ENCODE peak calls at places on chromosome 12, in ten cellular contexts. R is endothelial cell of umbilical vein; I is lower lobe of right lung; G is CD8-positive, alpha-beta memory T cell; F is aorta; Q is uterus; U is CD8-positive, alpha-beta T cell; E is prostate gland; C is IMR-90; O is adipocyte. N is an unnamed sample.

GRCh38 chr12:50763637-50764115 is at the start of gene ATF1:
- DNase-seq in G (peak; percentile 89), C (peak; percentile 93), E (peak; percentile 87), R (peak; percentile 93), I (peak; percentile 95), F (peak; percentile 94), Q (peak; percentile 90), U (peak; percentile 83), O (peak; percentile 94), N (peak; percentile 91)

GRCh38 chr12:1830981-1831930 is 10.9 kb downstream of the LRTM2 start:
- DNase-seq in R (peak; percentile 68), E (peak; percentile 90), O (peak; percentile 74), U (no peak), C (peak; percentile 64), Q (peak; percentile 36), I (peak; percentile 83), F (peak; percentile 72), G (no peak), N (no peak)

GRCh38 chr12:47744005-47744651 is 14.6 kb downstream of the RAPGEF3 start:
- DNase-seq in E (peak; percentile 85), F (no peak), R (no peak), C (no peak), Q (no peak), O (no peak), G (peak; percentile 39), U (peak; percentile 56), I (peak; percentile 78), N (peak; percentile 48)

GRCh38 chr12:10721654-10722501 is 1.2 kb downstream of the YBX3 start:
- DNase-seq in R (peak; percentile 100), O (peak; percentile 98), Q (peak; percentile 94), E (peak; percentile 96), F (peak; percentile 96), I (peak; percentile 91), G (peak; percentile 86), C (peak; percentile 99), U (peak; percentile 26), N (peak; percentile 60)

GRCh38 chr12:42552822-42553221 is 36.7 kb downstream of the PRICKLE1 start:
- DNase-seq in G (no peak), U (no peak), I (no peak), E (no peak), C (no peak), Q (no peak), F (no peak), O (no peak), R (no peak), N (no peak)

GRCh38 chr12:24795699-24796385 is 153.1 kb downstream of the BCAT1 start:
- DNase-seq in C (no peak), Q (no peak), I (no peak), O (no peak), F (no peak), R (peak; percentile 19), G (peak; percentile 9), U (no peak), E (no peak), N (no peak)

GRCh38 chr12:27012982-27013255 is 1.3 kb downstream of the TM7SF3 start:
- DNase-seq in R (no peak), I (no peak), Q (no peak), C (no peak), O (no peak), G (no peak), E (no peak), F (no peak), U (no peak), N (no peak)

GRCh38 chr12:113103756-113104450 is 31.7 kb downstream of the RASAL1 start:
- DNase-seq in F (no peak), I (peak; percentile 64), E (no peak), U (peak; percentile 42), O (no peak), Q (no peak), R (no peak), G (peak; percentile 57), C (no peak), N (peak; percentile 35)

GRCh38 chr12:128825845-128826244 is 2.1 kb upstream of the SLC15A4 start:
- DNase-seq in C (no peak), Q (no peak), G (no peak), I (no peak), O (no peak), F (no peak), U (no peak), R (no peak), E (no peak), N (no peak)

GRCh38 chr12:128823916-128824839 is at the start of gene SLC15A4:
- DNase-seq in Q (peak; percentile 94), O (peak; percentile 97), G (peak; percentile 90), C (peak; percentile 84), I (peak; percentile 99), R (peak; percentile 85), F (peak; percentile 99), U (peak; percentile 85), E (peak; percentile 97), N (peak; percentile 95)

GRCh38 chr12:128820253-128820652 is 3.5 kb downstream of the SLC15A4 start:
- DNase-seq in R (no peak), G (no peak), E (no peak), O (no peak), I (no peak), F (no peak), C (no peak), Q (no peak), U (no peak), N (no peak)

GRCh38 chr12:128820723-128821432 is 2.9 kb downstream of the SLC15A4 start:
- DNase-seq in U (no peak), G (no peak), C (no peak), O (no peak), E (no peak), I (peak; percentile 73), F (peak; percentile 81), R (no peak), Q (no peak), N (no peak)

DNA sequence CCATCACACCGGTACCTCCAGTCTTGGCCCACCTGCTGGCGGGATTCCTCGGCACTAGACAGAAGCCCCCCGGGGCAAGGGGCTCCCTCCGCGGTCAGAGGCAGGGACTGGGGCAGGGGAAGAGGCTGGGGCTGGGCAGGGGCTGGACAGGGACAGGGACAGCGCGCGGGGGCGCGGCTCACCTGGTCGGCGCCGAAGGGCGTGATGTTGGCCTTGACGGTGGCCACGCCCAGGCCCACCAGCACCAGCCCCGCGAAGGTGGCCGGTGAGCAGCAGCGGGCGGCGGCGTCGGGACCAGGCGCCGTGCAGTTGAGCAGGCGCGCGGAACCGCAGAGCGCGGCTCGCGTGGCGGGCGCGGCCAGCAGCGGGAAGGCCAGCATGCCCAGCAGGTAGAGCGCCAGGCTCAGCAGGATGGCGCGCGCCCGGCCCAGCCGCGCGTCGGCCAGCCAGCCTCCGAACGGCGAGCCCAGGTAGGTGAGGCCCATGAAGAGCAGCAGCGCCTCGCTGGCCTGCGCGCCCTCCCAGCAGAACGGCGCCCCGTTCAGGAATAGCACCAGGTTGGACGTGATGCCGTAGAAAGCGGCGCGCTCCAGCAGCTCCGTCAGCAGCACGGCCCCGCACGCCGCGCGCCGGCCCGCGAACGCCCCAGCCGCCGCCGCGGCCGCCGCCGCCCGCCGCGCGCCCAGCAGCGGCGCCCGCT is 392 bp downstream of the SLC15A4 start:
- DNase-seq in I (peak; percentile 62), U (no peak), F (no peak), G (no peak), Q (no peak), E (peak; percentile 28), O (no peak), R (no peak), C (no peak), N (no peak)
- H3K4me1 ChIP-seq in I (peaks cover 39% of the 10 kb centered on the region), U (peaks cover 35% of the 10 kb centered on the region), F (no peaks in the 10 kb centered on the region), G (peaks cover 30% of the 10 kb centered on the region), Q (peaks cover 17% of the 10 kb centered on the region), E (peaks cover 10% of the 10 kb centered on the region), O (peaks cover 21% of the 10 kb centered on the region), R (peaks cover 4% of the 10 kb centered on the region), C (peaks cover 3% of the 10 kb centered on the region), N (peaks cover 29% of the 10 kb centered on the region)

GRCh38 chr12:132326646-132327045 is 2.7 kb downstream of the GALNT9 start:
- DNase-seq in C (no peak), U (no peak), Q (no peak), O (no peak), I (no peak), F (no peak), E (no peak), G (no peak), R (no peak), N (no peak)

GRCh38 chr12:132325733-132326130 is 3.7 kb downstream of the GALNT9 start:
- DNase-seq in Q (no peak), O (no peak), E (no peak), F (no peak), U (no peak), I (no peak), C (no peak), R (no peak), G (no peak), N (no peak)

GRCh38 chr12:132328282-132329029 is 933 bp downstream of the GALNT9 start:
- DNase-seq in I (no peak), E (no peak), O (no peak), U (no peak), F (no peak), C (no peak), G (no peak), R (no peak), Q (no peak), N (no peak)

GRCh38 chr12:132329036-132329738 is at the start of gene GALNT9:
- DNase-seq in U (no peak), G (no peak), I (no peak), C (no peak), E (no peak), O (peak; percentile 24), Q (no peak), R (no peak), F (no peak), N (no peak)

DNA sequence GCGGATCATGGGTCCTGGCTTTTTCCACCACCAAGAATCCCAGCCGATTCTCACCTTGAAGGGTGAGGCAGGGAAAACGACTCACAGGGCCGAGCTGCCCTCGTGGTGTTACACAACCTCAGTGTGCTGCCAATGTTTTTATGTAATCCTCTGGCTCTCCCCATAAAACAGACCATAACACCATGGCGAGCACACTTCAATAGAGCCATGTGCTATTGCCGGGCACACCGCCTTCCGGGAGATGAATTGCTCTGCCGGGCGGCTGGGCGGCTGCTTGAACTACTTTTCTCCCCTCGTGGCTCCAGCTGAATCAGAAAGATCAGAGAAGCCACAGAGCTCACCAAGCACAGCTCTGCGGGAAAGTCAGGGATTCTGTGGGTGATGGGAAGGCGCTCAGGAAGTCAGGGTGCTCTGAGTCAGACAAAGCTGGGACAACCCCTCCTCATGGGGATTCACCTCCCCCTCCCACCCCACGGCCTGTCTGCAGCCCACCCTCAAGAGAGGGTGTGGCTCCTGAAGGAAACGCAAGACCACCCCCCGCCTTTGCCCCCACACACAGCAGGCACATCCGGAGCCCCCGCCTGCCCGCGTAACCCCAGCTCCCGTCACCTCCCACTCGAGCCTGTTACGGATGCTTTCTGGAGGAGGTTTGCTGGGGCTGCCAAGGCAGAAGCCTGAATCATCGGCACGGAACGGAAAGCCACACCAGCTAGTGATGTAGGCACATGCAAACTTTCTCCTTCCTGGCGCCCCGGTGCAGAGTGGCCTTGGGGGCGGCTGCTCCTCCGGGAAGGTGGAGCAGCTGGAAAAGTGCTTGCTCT is 1.8 kb downstream of the GALNT9 start:
- DNase-seq in U (no peak), I (peak; percentile 53), F (peak; percentile 63), C (peak; percentile 82), G (no peak), O (peak; percentile 74), R (peak; percentile 45), E (peak; percentile 87), Q (peak; percentile 62), N (no peak)
- H3K27me3 ChIP-seq in U (peaks cover 13% of the 10 kb centered on the region), I (peaks cover 78% of the 10 kb centered on the region), F (no peaks in the 10 kb centered on the region), C (peaks cover 9% of the 10 kb centered on the region), G (peaks cover 16% of the 10 kb centered on the region), O (peaks cover 33% of the 10 kb centered on the region), R (no peaks in the 10 kb centered on the region), E (peaks cover 26% of the 10 kb centered on the region), Q (peaks cover 22% of the 10 kb centered on the region), N (peaks cover 7% of the 10 kb centered on the region)

DNA sequence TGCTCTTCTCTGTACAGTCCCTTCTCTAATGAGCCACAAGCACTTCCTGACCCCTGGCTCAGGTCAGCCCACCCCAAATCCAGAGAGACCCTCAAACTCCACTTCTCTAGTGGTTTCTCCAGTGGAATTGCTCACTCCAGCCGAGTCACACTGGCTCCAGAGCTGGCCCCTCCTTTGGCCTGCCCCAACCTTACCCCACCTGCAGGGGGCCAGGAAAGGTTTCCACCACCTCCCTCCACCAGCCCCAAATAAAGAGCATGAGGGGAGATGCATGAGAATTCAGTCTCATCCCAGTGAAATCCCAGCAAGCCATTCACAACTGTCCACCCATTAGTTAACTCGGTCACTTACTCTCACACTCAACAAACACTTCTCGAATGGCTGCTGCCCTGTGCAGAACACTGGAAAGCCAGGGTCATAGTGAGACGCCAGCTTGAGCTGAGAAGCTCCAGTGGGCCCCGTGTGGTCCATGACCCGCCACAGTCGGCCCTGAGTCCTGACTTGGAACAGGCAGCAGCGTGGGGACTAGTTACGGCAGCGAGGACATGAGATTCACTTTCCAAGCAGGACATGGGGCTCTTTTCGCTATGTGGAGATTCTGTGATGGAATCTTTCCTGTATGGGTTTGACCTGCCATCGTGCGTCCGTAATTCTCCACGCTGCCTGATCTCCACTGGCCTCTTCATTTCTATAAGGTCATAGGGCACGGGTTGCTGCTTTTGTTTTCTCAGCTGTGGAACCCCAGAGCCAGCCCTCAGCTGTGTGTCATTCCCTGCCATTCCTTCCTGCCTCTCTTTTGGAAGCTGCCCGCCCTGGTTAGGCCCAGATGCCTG is 44.2 kb downstream of the SLC6A12 start:
- DNase-seq in U (no peak), O (no peak), R (no peak), E (no peak), C (no peak), Q (no peak), F (no peak), I (no peak), G (no peak), N (no peak)
- H3K36me3 ChIP-seq in U (no peaks in the 10 kb centered on the region), O (no peaks in the 10 kb centered on the region), R (no peaks in the 10 kb centered on the region), E (no peaks in the 10 kb centered on the region), C (no peaks in the 10 kb centered on the region), Q (no peaks in the 10 kb centered on the region), F (no peaks in the 10 kb centered on the region), I (no peaks in the 10 kb centered on the region), G (no peaks in the 10 kb centered on the region), N (no peaks in the 10 kb centered on the region)

GRCh38 chr12:124393831-124394230 is 98.9 kb downstream of the RFLNA start:
- DNase-seq in F (no peak), I (no peak), C (no peak), O (no peak), R (no peak), Q (no peak), G (no peak), E (no peak), U (no peak), N (no peak)
- H3K4me1 ChIP-seq in F (no peaks in the 10 kb centered on the region), I (peaks cover 81% of the 10 kb centered on the region), C (peaks cover 41% of the 10 kb centered on the region), O (peaks cover 73% of the 10 kb centered on the region), R (peaks cover 48% of the 10 kb centered on the region), Q (peaks cover 70% of the 10 kb centered on the region), G (peaks cover 20% of the 10 kb centered on the region), E (peaks cover 39% of the 10 kb centered on the region), U (peaks cover 27% of the 10 kb centered on the region), N (peaks cover 14% of the 10 kb centered on the region)